ENCODE peak calls at places on chromosomes 6 and 20, in eight cellular contexts. E is NCI-H2081, I is B cell, Q is hepatic stellate cell, W is NCI-H1417, A is heart left ventricle, U is foreskin fibroblast, H is GM23338. X is an unnamed sample.
A peak's percentile ranks its signal among the peaks of the same experiment; 100 is the strongest.

GRCh38 chr20:44851545-44851944 is 34.0 kb upstream of the YWHAB start:
- DNase-seq in E (no peak), I (no peak), Q (no peak), W (no peak), A (no peak), U (no peak), H (no peak), X (no peak)

GRCh38 chr6:129385117-129385516 is 324.9 kb downstream of the ARHGAP18 start:
- DNase-seq in E (no peak), I (no peak), Q (no peak), W (no peak), A (no peak), U (no peak), H (no peak), X (no peak)

GRCh38 chr6:43070028-43070632 is 6.0 kb upstream of the PTK7 start:
- DNase-seq in E (peak; percentile 32), I (peak; percentile 39), Q (peak; percentile 83), W (peak; percentile 25), A (no peak), U (peak; percentile 84), H (peak; percentile 90), X (no peak)

GRCh38 chr20:24694157-24694726 is 224.8 kb downstream of the SYNDIG1 start:
- DNase-seq in E (no peak), I (no peak), Q (no peak), W (no peak), A (no peak), U (no peak), H (no peak), X (peak; percentile 54)

GRCh38 chr6:40395066-40395697 is 192.0 kb downstream of the LRFN2 start:
- DNase-seq in E (peak; percentile 10), I (no peak), Q (no peak), W (no peak), A (no peak), U (no peak), H (no peak), X (no peak)

GRCh38 chr6:143539723-143540122 is 28.2 kb upstream of the FUCA2 start:
- DNase-seq in E (no peak), I (no peak), Q (no peak), W (no peak), A (no peak), U (no peak), H (peak; percentile 74), X (no peak)

GRCh38 chr6:151553416-151554158 is 59.8 kb downstream of the CCDC170 start:
- DNase-seq in E (no peak), I (no peak), Q (no peak), W (no peak), A (no peak), U (no peak), H (no peak), X (no peak)

GRCh38 chr20:18718129-18718528 is 95.5 kb upstream of the SCP2D1 start:
- DNase-seq in E (no peak), I (no peak), Q (no peak), W (no peak), A (no peak), U (no peak), H (peak; percentile 25), X (no peak)

GRCh38 chr6:126914172-126914571 is 204.3 kb upstream of the RSPO3 start:
- DNase-seq in E (no peak), I (no peak), Q (no peak), W (no peak), A (no peak), U (peak; percentile 13), H (no peak), X (no peak)

GRCh38 chr20:3380228-3381070 is 27.0 kb downstream of the DNAAF9 start:
- DNase-seq in E (no peak), I (no peak), Q (no peak), W (no peak), A (no peak), U (no peak), H (no peak), X (no peak)

GRCh38 chr6:108731229-108731565 is 117.0 kb upstream of the ARMC2 start:
- DNase-seq in E (no peak), I (no peak), Q (no peak), W (no peak), A (no peak), U (no peak), H (no peak), X (no peak)

GRCh38 chr20:59749293-59749680 is 144.9 kb downstream of the PHACTR3 start:
- DNase-seq in E (no peak), I (no peak), Q (peak; percentile 47), W (no peak), A (no peak), U (peak; percentile 66), H (no peak), X (no peak)

GRCh38 chr20:51043811-51044210 is 20.9 kb upstream of the KCNG1 start:
- DNase-seq in E (no peak), I (no peak), Q (no peak), W (no peak), A (no peak), U (peak; percentile 75), H (no peak), X (no peak)

GRCh38 chr6:36956111-36956820 is 1.7 kb downstream of the PI16 start:
- DNase-seq in E (no peak), I (no peak), Q (no peak), W (no peak), A (no peak), U (no peak), H (no peak), X (peak; percentile 53)

GRCh38 chr20:32523613-32524218 is 61.4 kb downstream of the NOL4L start:
- DNase-seq in E (no peak), I (no peak), Q (no peak), W (no peak), A (no peak), U (no peak), H (no peak), X (no peak)

GRCh38 chr6:126427713-126428112 is 87.8 kb downstream of the CENPW start:
- DNase-seq in E (no peak), I (no peak), Q (no peak), W (no peak), A (no peak), U (no peak), H (no peak), X (no peak)

GRCh38 chr6:132458887-132459604 is 53.9 kb downstream of the STX7 start:
- DNase-seq in E (no peak), I (no peak), Q (no peak), W (no peak), A (no peak), U (no peak), H (no peak), X (no peak)

X was measured in sciatic nerve.